ENCODE peak calls at places on chromosomes 2 and 18, in nine cellular contexts. One of them, this sample, is unnamed. For H3K4me1, the result is how much of the 10 kb centered on the place peaks cover.

GRCh38 chr2:121075006-121075545 is 209.9 kb downstream of the TFCP2L1 start:
- DNase-seq in prostate gland: no peak
- DNase-seq in hepatocyte: peak
- DNase-seq in lung: no peak
- DNase-seq in A549: peak
- DNase-seq in stomach: peak
- DNase-seq in colonic mucosa: no peak
- DNase-seq in PC-3: peak
- DNase-seq in right cardiac atrium: no peak
- DNase-seq in this sample: no peak

GRCh38 chr2:100997509-100998234 is 4.4 kb upstream of the RPL31 start:
- DNase-seq in right cardiac atrium: peak
- DNase-seq in A549: no peak
- DNase-seq in stomach: no peak
- DNase-seq in lung: no peak
- DNase-seq in prostate gland: no peak
- DNase-seq in hepatocyte: no peak
- DNase-seq in colonic mucosa: no peak
- DNase-seq in PC-3: no peak
- DNase-seq in this sample: no peak

GRCh38 chr2:28291811-28292455 is 100.7 kb upstream of the FOSL2 start:
- DNase-seq in stomach: no peak
- DNase-seq in hepatocyte: no peak
- DNase-seq in PC-3: peak
- DNase-seq in lung: no peak
- DNase-seq in A549: no peak
- DNase-seq in right cardiac atrium: no peak
- DNase-seq in prostate gland: no peak
- DNase-seq in colonic mucosa: no peak
- DNase-seq in this sample: no peak

GRCh38 chr2:88843651-88844050 is 152.2 kb downstream of the RPIA start:
- DNase-seq in lung: no peak
- DNase-seq in stomach: no peak
- DNase-seq in PC-3: no peak
- DNase-seq in colonic mucosa: no peak
- DNase-seq in right cardiac atrium: no peak
- DNase-seq in A549: no peak
- DNase-seq in hepatocyte: no peak
- DNase-seq in prostate gland: no peak
- DNase-seq in this sample: no peak

GRCh38 chr2:39805936-39806608 is 27.0 kb upstream of the THUMPD2 start:
- DNase-seq in stomach: no peak
- DNase-seq in hepatocyte: no peak
- DNase-seq in colonic mucosa: no peak
- DNase-seq in PC-3: no peak
- DNase-seq in prostate gland: no peak
- DNase-seq in lung: no peak
- DNase-seq in right cardiac atrium: no peak
- DNase-seq in A549: no peak
- DNase-seq in this sample: no peak

GRCh38 chr2:221390846-221391245 is 181.3 kb downstream of the EPHA4 start:
- DNase-seq in stomach: no peak
- DNase-seq in prostate gland: no peak
- DNase-seq in PC-3: no peak
- DNase-seq in lung: no peak
- DNase-seq in right cardiac atrium: no peak
- DNase-seq in A549: no peak
- DNase-seq in hepatocyte: no peak
- DNase-seq in colonic mucosa: no peak
- DNase-seq in this sample: no peak

GRCh38 chr2:172635548-172635947 is 79.7 kb downstream of the PDK1 start:
- DNase-seq in A549: no peak
- DNase-seq in right cardiac atrium: no peak
- DNase-seq in PC-3: no peak
- DNase-seq in colonic mucosa: no peak
- DNase-seq in stomach: no peak
- DNase-seq in lung: no peak
- DNase-seq in prostate gland: no peak
- DNase-seq in hepatocyte: no peak
- DNase-seq in this sample: no peak

GRCh38 chr2:240567872-240568677 is at the start of gene RNPEPL1:
- DNase-seq in PC-3: peak
- DNase-seq in stomach: peak
- DNase-seq in A549: peak
- DNase-seq in hepatocyte: peak
- DNase-seq in right cardiac atrium: peak
- DNase-seq in lung: no peak
- DNase-seq in prostate gland: no peak
- DNase-seq in colonic mucosa: peak
- DNase-seq in this sample: peak

GRCh38 chr2:99615247-99615771 is 125.5 kb upstream of the REV1 start:
- DNase-seq in right cardiac atrium: peak
- DNase-seq in hepatocyte: no peak
- DNase-seq in A549: peak
- DNase-seq in prostate gland: no peak
- DNase-seq in PC-3: peak
- DNase-seq in colonic mucosa: no peak
- DNase-seq in lung: no peak
- DNase-seq in stomach: no peak
- DNase-seq in this sample: no peak

GRCh38 chr2:14903709-14904374 is 271.3 kb downstream of the LRATD1 start:
- DNase-seq in hepatocyte: peak
- DNase-seq in A549: peak
- DNase-seq in stomach: peak
- DNase-seq in colonic mucosa: peak
- DNase-seq in lung: no peak
- DNase-seq in prostate gland: no peak
- DNase-seq in right cardiac atrium: no peak
- DNase-seq in PC-3: peak
- DNase-seq in this sample: no peak

GRCh38 chr2:168157926-168158325 is 89.5 kb downstream of the STK39 start:
- DNase-seq in stomach: no peak
- DNase-seq in colonic mucosa: no peak
- DNase-seq in right cardiac atrium: no peak
- DNase-seq in lung: no peak
- DNase-seq in A549: no peak
- DNase-seq in hepatocyte: no peak
- DNase-seq in prostate gland: no peak
- DNase-seq in PC-3: peak
- DNase-seq in this sample: no peak

GRCh38 chr2:29700560-29700959 is 220.8 kb downstream of the ALK start:
- DNase-seq in prostate gland: no peak
- DNase-seq in colonic mucosa: no peak
- DNase-seq in lung: no peak
- DNase-seq in hepatocyte: no peak
- DNase-seq in right cardiac atrium: no peak
- DNase-seq in stomach: no peak
- DNase-seq in A549: no peak
- DNase-seq in PC-3: peak
- DNase-seq in this sample: no peak

DNA sequence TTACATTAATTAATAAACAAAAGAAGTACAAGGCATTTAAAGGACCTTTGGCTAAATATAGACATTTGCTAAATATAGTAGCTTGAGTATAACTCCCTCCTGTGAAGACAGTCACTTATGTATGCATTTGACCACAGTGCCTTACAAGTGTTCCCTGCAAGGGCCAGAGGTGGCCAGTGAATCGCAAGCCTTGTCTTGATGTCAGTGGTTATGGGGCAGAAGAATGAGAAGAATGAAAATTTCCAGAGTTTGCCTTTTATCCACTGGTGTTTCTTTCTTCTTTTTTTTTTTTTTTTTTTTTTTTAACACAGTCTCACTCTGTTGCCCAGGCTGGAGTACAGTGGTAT is 1.8 kb downstream of the LRRFIP1 start:
- DNase-seq in prostate gland: no peak
- DNase-seq in right cardiac atrium: no peak
- DNase-seq in stomach: no peak
- DNase-seq in colonic mucosa: no peak
- DNase-seq in lung: no peak
- DNase-seq in hepatocyte: no peak
- DNase-seq in PC-3: no peak
- DNase-seq in A549: no peak
- DNase-seq in this sample: no peak
- H3K4me1 ChIP-seq in prostate gland: under half
- H3K4me1 ChIP-seq in right cardiac atrium: under half
- H3K4me1 ChIP-seq in stomach: under half
- H3K4me1 ChIP-seq in colonic mucosa: under half
- H3K4me1 ChIP-seq in lung: under half
- H3K4me1 ChIP-seq in hepatocyte: under half
- H3K4me1 ChIP-seq in PC-3: under half
- H3K4me1 ChIP-seq in A549: under half
- H3K4me1 ChIP-seq in this sample: under half

DNA sequence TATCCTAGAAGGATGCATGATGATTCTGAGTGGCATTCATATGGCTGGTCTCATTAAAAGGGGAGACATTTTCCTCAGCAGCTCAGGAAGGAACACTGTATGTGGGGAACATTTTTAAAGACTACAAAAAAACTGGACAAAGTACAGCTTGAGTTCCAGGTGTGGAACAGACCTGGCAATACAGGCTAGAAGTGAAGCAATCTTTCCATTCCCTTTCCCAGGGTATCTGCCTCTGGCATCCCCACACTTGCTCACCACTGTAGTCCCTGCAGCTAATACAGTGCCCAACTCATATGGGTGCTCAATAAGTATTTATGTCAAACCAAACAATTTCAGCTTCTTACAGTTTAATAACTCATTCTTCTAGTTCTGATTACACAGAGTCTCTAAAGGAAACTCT is 8.1 kb downstream of the RNF103 start:
- DNase-seq in lung: no peak
- DNase-seq in stomach: no peak
- DNase-seq in right cardiac atrium: no peak
- DNase-seq in colonic mucosa: no peak
- DNase-seq in prostate gland: no peak
- DNase-seq in PC-3: no peak
- DNase-seq in hepatocyte: peak
- DNase-seq in A549: no peak
- DNase-seq in this sample: no peak
- H3K4me3 ChIP-seq in lung: no peak
- H3K4me3 ChIP-seq in stomach: no peak
- H3K4me3 ChIP-seq in right cardiac atrium: no peak
- H3K4me3 ChIP-seq in colonic mucosa: no peak
- H3K4me3 ChIP-seq in prostate gland: no peak
- H3K4me3 ChIP-seq in PC-3: no peak
- H3K4me3 ChIP-seq in hepatocyte: no peak
- H3K4me3 ChIP-seq in A549: no peak
- H3K4me3 ChIP-seq in this sample: no peak

GRCh38 chr18:44696892-44697291 is 16.2 kb downstream of the SETBP1 start:
- DNase-seq in stomach: peak
- DNase-seq in prostate gland: peak
- DNase-seq in PC-3: no peak
- DNase-seq in right cardiac atrium: peak
- DNase-seq in hepatocyte: peak
- DNase-seq in lung: no peak
- DNase-seq in A549: no peak
- DNase-seq in colonic mucosa: no peak
- DNase-seq in this sample: peak

GRCh38 chr18:44699571-44700261 is 19.0 kb downstream of the SETBP1 start:
- DNase-seq in colonic mucosa: no peak
- DNase-seq in right cardiac atrium: peak
- DNase-seq in PC-3: no peak
- DNase-seq in hepatocyte: no peak
- DNase-seq in lung: no peak
- DNase-seq in prostate gland: no peak
- DNase-seq in A549: no peak
- DNase-seq in stomach: no peak
- DNase-seq in this sample: no peak

GRCh38 chr18:44695503-44695902 is 14.8 kb downstream of the SETBP1 start:
- DNase-seq in stomach: no peak
- DNase-seq in colonic mucosa: no peak
- DNase-seq in A549: no peak
- DNase-seq in right cardiac atrium: no peak
- DNase-seq in PC-3: no peak
- DNase-seq in lung: no peak
- DNase-seq in prostate gland: no peak
- DNase-seq in hepatocyte: no peak
- DNase-seq in this sample: no peak

GRCh38 chr18:44698518-44698917 is 17.8 kb downstream of the SETBP1 start:
- DNase-seq in colonic mucosa: no peak
- DNase-seq in stomach: no peak
- DNase-seq in PC-3: no peak
- DNase-seq in lung: no peak
- DNase-seq in hepatocyte: no peak
- DNase-seq in right cardiac atrium: no peak
- DNase-seq in prostate gland: no peak
- DNase-seq in A549: no peak
- DNase-seq in this sample: no peak

GRCh38 chr18:44697315-44697714 is 16.6 kb downstream of the SETBP1 start:
- DNase-seq in PC-3: no peak
- DNase-seq in stomach: no peak
- DNase-seq in right cardiac atrium: no peak
- DNase-seq in hepatocyte: no peak
- DNase-seq in A549: no peak
- DNase-seq in prostate gland: no peak
- DNase-seq in lung: no peak
- DNase-seq in colonic mucosa: no peak
- DNase-seq in this sample: no peak
- H3K4me1 ChIP-seq in PC-3: under half
- H3K4me1 ChIP-seq in stomach: under half
- H3K4me1 ChIP-seq in right cardiac atrium: under half
- H3K4me1 ChIP-seq in hepatocyte: under half
- H3K4me1 ChIP-seq in A549: under half
- H3K4me1 ChIP-seq in prostate gland: under half
- H3K4me1 ChIP-seq in lung: under half
- H3K4me1 ChIP-seq in colonic mucosa: under half
- H3K4me1 ChIP-seq in this sample: under half

GRCh38 chr2:161414385-161415040 is 1.6 kb upstream of the TBR1 start:
- DNase-seq in A549: peak
- DNase-seq in prostate gland: no peak
- DNase-seq in PC-3: peak
- DNase-seq in right cardiac atrium: peak
- DNase-seq in colonic mucosa: peak
- DNase-seq in hepatocyte: peak
- DNase-seq in stomach: no peak
- DNase-seq in lung: no peak
- DNase-seq in this sample: no peak

GRCh38 chr2:161416294-161416632 is at the start of gene TBR1:
- DNase-seq in lung: no peak
- DNase-seq in colonic mucosa: no peak
- DNase-seq in A549: no peak
- DNase-seq in PC-3: no peak
- DNase-seq in right cardiac atrium: no peak
- DNase-seq in prostate gland: no peak
- DNase-seq in hepatocyte: no peak
- DNase-seq in stomach: no peak
- DNase-seq in this sample: no peak

GRCh38 chr2:161415041-161415440 is 1.1 kb upstream of the TBR1 start:
- DNase-seq in stomach: no peak
- DNase-seq in PC-3: peak
- DNase-seq in hepatocyte: no peak
- DNase-seq in prostate gland: no peak
- DNase-seq in A549: no peak
- DNase-seq in right cardiac atrium: no peak
- DNase-seq in colonic mucosa: peak
- DNase-seq in lung: no peak
- DNase-seq in this sample: no peak

GRCh38 chr2:161416633-161417427 is 733 bp downstream of the TBR1 start:
- DNase-seq in colonic mucosa: no peak
- DNase-seq in right cardiac atrium: no peak
- DNase-seq in hepatocyte: no peak
- DNase-seq in stomach: no peak
- DNase-seq in A549: no peak
- DNase-seq in PC-3: no peak
- DNase-seq in lung: no peak
- DNase-seq in prostate gland: no peak
- DNase-seq in this sample: no peak

GRCh38 chr2:161415467-161416293 is 417 bp upstream of the TBR1 start:
- DNase-seq in A549: no peak
- DNase-seq in prostate gland: no peak
- DNase-seq in colonic mucosa: no peak
- DNase-seq in stomach: no peak
- DNase-seq in right cardiac atrium: no peak
- DNase-seq in lung: no peak
- DNase-seq in hepatocyte: no peak
- DNase-seq in PC-3: no peak
- DNase-seq in this sample: no peak
- H3K4me3 ChIP-seq in A549: no peak
- H3K4me3 ChIP-seq in prostate gland: no peak
- H3K4me3 ChIP-seq in colonic mucosa: no peak
- H3K4me3 ChIP-seq in stomach: no peak
- H3K4me3 ChIP-seq in right cardiac atrium: peak
- H3K4me3 ChIP-seq in lung: no peak
- H3K4me3 ChIP-seq in hepatocyte: no peak
- H3K4me3 ChIP-seq in PC-3: peak
- H3K4me3 ChIP-seq in this sample: peak